ENCODE peak calls at places on chromosomes 11 and 22, in four cellular contexts. V is K562, F is HepG2, M is H1. W is an unnamed sample.

GRCh38 chr11:65219930-65220213 is 38.1 kb downstream of the CAPN1 start:
- DNase-seq in V (no peak), F (no peak), M (no peak), W (no peak)

GRCh38 chr22:37559521-37559900 is 769 bp upstream of the CDC42EP1 start:
- DNase-seq in V (no peak), F (no peak), M (no peak), W (no peak)

GRCh38 chr11:88475991-88476418 is 138.5 kb upstream of the CTSC start:
- DNase-seq in V (no peak), F (no peak), M (no peak), W (no peak)

GRCh38 chr22:36435516-36436415 is 45.7 kb downstream of the TXN2 start:
- DNase-seq in V (no peak), F (peak; percentile 92), M (peak; percentile 64), W (no peak)

GRCh38 chr11:34206598-34207300 is 101.3 kb downstream of the NAT10 start:
- DNase-seq in V (no peak), F (no peak), M (no peak), W (no peak)

GRCh38 chr11:68727783-68728182 is 23.5 kb downstream of the TESMIN start:
- DNase-seq in V (no peak), F (no peak), M (no peak), W (peak; percentile 21)

GRCh38 chr11:100072131-100072530 is 615.0 kb upstream of the ARHGAP42 start:
- DNase-seq in V (no peak), F (no peak), M (no peak), W (no peak)

GRCh38 chr11:45649544-45650165 is 15.8 kb downstream of the CHST1 start:
- DNase-seq in V (no peak), F (no peak), M (peak; percentile 37), W (no peak)

GRCh38 chr22:42367980-42368378 is 64.2 kb downstream of the NFAM1 start:
- DNase-seq in V (no peak), F (no peak), M (no peak), W (no peak)

GRCh38 chr22:21734540-21735197 is 925 bp downstream of the YPEL1 start:
- DNase-seq in V (peak; percentile 46), F (no peak), M (no peak), W (no peak)

GRCh38 chr11:16114978-16115871 is 241.1 kb downstream of the SOX6 start:
- DNase-seq in V (no peak), F (peak; percentile 80), M (no peak), W (no peak)

GRCh38 chr22:42428025-42428424 is 4.2 kb downstream of the NFAM1 start:
- DNase-seq in V (no peak), F (no peak), M (no peak), W (no peak)

GRCh38 chr11:30788849-30789248 is 202.7 kb upstream of the MPPED2 start:
- DNase-seq in V (no peak), F (no peak), M (no peak), W (no peak)

GRCh38 chr22:26021516-26021915 is 147.7 kb upstream of the SEZ6L start:
- DNase-seq in V (no peak), F (no peak), M (no peak), W (no peak)

GRCh38 chr11:118082880-118083543 is 3.8 kb downstream of the SMIM35 start:
- DNase-seq in V (no peak), F (no peak), M (no peak), W (no peak)

GRCh38 chr11:66334605-66335442 is 1.4 kb downstream of the RIN1 start:
- DNase-seq in V (no peak), F (no peak), M (no peak), W (no peak)

DNA sequence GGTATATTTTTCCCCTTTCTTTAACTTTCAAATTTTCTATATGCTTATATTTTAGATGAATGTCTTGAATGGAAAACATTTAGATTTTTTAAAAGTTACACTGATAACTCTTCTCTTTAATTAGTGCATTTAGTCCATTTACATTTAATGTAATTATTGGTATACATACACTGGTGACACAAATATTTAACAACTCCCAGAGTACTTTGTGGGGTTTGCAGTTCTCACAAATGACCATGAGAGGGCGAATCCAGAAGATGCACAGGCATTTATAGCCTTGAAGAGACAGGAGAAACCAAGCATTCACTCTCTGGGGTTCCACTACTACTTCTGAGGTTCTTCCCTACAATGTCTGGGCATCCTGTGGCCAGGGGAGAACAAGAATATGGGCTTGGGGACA is 125.1 kb downstream of the TIMP3 start:
- DNase-seq in V (peak; percentile 19), F (peak; percentile 44), M (peak; percentile 54), W (peak; percentile 3)
- TF ChIP-seq RNF2 in V (no peak), F (no peak), M (no peak), W (no peak)

GRCh38 chr11:95150977-95151684 is 61.5 kb downstream of the ENDOD1 start:
- DNase-seq in V (peak; percentile 81), F (peak; percentile 78), M (peak; percentile 91), W (peak; percentile 86)

GRCh38 chr11:95148938-95149337 is 59.3 kb downstream of the ENDOD1 start:
- DNase-seq in V (peak; percentile 16), F (no peak), M (no peak), W (no peak)

GRCh38 chr11:95148421-95148820 is 58.8 kb downstream of the ENDOD1 start:
- DNase-seq in V (no peak), F (no peak), M (no peak), W (no peak)

GRCh38 chr11:95147364-95147905 is 57.8 kb downstream of the ENDOD1 start:
- DNase-seq in V (peak; percentile 81), F (peak; percentile 14), M (no peak), W (peak; percentile 30)

GRCh38 chr11:95149659-95150294 is 60.1 kb downstream of the ENDOD1 start:
- DNase-seq in V (no peak), F (peak; percentile 91), M (peak; percentile 56), W (no peak)
- TF ChIP-seq RNF2 in V (no peak), F (no peak), M (no peak), W (no peak)

DNA sequence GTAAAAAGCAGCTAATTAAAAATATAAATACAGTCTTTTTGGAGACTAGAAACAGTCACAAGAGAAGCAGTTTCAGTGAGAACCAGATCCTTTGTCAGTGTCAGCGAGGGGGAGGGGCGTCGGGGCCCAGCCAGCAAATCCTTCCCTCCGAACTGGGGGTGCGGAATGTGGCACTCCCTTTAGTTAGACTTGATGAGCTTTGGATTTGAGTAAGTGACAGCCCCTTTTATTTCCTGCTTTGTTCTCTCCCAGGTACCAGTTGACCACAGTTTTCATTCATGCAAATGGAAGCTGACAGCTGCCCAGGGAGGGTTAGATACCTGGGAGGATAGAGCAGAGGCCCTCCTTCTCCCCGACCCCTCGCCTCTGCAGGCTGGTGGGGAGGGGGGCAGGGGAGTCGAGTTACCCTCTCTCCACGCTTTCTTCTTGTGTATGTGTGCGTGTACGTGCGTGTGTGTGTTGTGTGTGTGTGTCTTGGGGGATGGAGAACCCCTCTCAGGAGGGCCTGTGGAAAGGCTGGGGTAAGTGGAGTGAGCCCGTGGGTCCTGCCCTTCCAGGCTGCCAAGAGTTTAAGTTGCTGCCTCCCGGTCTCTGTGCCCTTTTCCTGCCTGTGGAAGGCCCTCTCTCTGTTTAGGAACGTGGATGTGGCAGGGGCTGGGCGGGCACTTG is 38.3 kb downstream of the PTPRJ start:
- DNase-seq in V (no peak), F (no peak), M (peak; percentile 57), W (no peak)
- TF ChIP-seq RNF2 in V (no peak), F (no peak), M (no peak), W (no peak)

GRCh38 chr22:47154621-47155081 is 392.2 kb downstream of the TBC1D22A start:
- DNase-seq in V (no peak), F (no peak), M (no peak), W (no peak)

GRCh38 chr22:47155912-47156311 is 393.5 kb downstream of the TBC1D22A start:
- DNase-seq in V (no peak), F (no peak), M (no peak), W (no peak)

GRCh38 chr22:47156352-47157092 is 394.1 kb downstream of the TBC1D22A start:
- DNase-seq in V (no peak), F (no peak), M (no peak), W (no peak)

GRCh38 chr22:47153854-47154542 is 391.5 kb downstream of the TBC1D22A start:
- DNase-seq in V (no peak), F (no peak), M (no peak), W (no peak)

GRCh38 chr22:47155131-47155885 is 392.9 kb downstream of the TBC1D22A start:
- DNase-seq in V (no peak), F (no peak), M (no peak), W (no peak)
- TF ChIP-seq RNF2 in V (no peak), F (no peak), M (no peak), W (no peak)

DNA sequence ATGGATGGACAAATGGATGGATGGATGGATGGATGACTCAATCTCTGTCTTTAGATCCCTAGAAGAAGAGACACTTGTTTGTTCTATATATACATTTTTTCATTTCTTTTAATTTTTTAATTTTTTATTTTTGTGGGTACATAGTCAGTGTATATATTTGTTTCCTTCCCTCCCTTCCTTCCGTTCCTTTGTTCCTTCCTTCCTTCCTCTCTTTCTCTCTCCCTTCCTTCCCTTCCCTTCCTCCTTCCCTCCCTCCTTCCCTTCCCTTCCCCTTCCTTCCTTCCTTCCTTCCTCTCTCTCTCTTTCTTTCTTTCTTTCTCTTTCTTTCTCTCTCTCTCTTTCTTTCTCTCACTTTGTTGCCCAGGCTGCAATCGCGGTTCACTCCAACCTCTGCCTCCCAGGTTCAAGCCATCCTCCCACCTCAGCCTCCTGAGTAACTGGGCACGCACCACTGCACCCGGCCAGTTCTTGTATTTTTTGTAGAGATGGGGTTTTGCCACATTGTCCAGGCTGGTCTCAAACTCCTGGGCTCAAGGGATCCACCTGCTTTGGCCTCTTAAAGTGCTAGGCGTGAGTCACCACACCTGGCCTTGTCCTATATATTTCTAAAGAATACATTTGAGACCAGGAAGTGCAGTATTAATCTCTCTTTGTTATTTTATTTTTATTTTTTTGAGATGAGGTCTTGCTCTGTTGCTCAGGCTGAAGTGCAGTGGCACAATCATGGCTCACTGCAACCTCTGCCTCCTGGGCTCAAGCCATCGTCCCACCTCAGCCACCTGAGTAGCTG is 42.5 kb upstream of the AQP11 start:
- DNase-seq in V (no peak), F (no peak), M (no peak), W (no peak)
- TF ChIP-seq RNF2 in V (no peak), F (no peak), M (no peak), W (no peak)